ENCODE peak calls at places on chromosomes 4 and X, in nine cellular contexts. One of them, this sample, is unnamed.

GRCh38 chrX:39204945-39205344 is 403.7 kb downstream of the MID1IP1 start:
- DNase-seq in PC-3: no peak
- DNase-seq in A549: no peak
- DNase-seq in body of pancreas: no peak
- DNase-seq in left ventricle myocardium inferior: no peak
- DNase-seq in mucosa of descending colon: no peak
- DNase-seq in right lobe of liver: no peak
- DNase-seq in fibroblast of pulmonary artery: no peak
- DNase-seq in cardiac fibroblast: no peak
- DNase-seq in this sample: no peak

GRCh38 chr4:83342476-83342875 is 7.8 kb upstream of the HPSE start:
- DNase-seq in A549: no peak
- DNase-seq in body of pancreas: no peak
- DNase-seq in PC-3: no peak
- DNase-seq in mucosa of descending colon: no peak
- DNase-seq in cardiac fibroblast: peak
- DNase-seq in left ventricle myocardium inferior: no peak
- DNase-seq in right lobe of liver: no peak
- DNase-seq in fibroblast of pulmonary artery: peak
- DNase-seq in this sample: peak

GRCh38 chr4:52091811-52092210 is 40.7 kb downstream of the SPATA18 start:
- DNase-seq in body of pancreas: no peak
- DNase-seq in fibroblast of pulmonary artery: no peak
- DNase-seq in left ventricle myocardium inferior: no peak
- DNase-seq in PC-3: peak
- DNase-seq in right lobe of liver: no peak
- DNase-seq in A549: no peak
- DNase-seq in cardiac fibroblast: no peak
- DNase-seq in mucosa of descending colon: no peak
- DNase-seq in this sample: peak

GRCh38 chrX:74449937-74450330 is 28.6 kb downstream of the SLC16A2 start:
- DNase-seq in fibroblast of pulmonary artery: peak
- DNase-seq in mucosa of descending colon: no peak
- DNase-seq in A549: peak
- DNase-seq in right lobe of liver: no peak
- DNase-seq in left ventricle myocardium inferior: no peak
- DNase-seq in PC-3: peak
- DNase-seq in body of pancreas: no peak
- DNase-seq in cardiac fibroblast: peak
- DNase-seq in this sample: peak

GRCh38 chrX:40153335-40154221 is 55.8 kb upstream of the BCOR start:
- DNase-seq in fibroblast of pulmonary artery: peak
- DNase-seq in A549: peak
- DNase-seq in body of pancreas: peak
- DNase-seq in cardiac fibroblast: peak
- DNase-seq in PC-3: peak
- DNase-seq in right lobe of liver: peak
- DNase-seq in mucosa of descending colon: peak
- DNase-seq in left ventricle myocardium inferior: peak
- DNase-seq in this sample: no peak

GRCh38 chr4:138869631-138870030 is 145.9 kb upstream of the NOCT start:
- DNase-seq in fibroblast of pulmonary artery: no peak
- DNase-seq in right lobe of liver: no peak
- DNase-seq in body of pancreas: no peak
- DNase-seq in cardiac fibroblast: no peak
- DNase-seq in left ventricle myocardium inferior: peak
- DNase-seq in PC-3: no peak
- DNase-seq in mucosa of descending colon: no peak
- DNase-seq in A549: no peak
- DNase-seq in this sample: no peak

GRCh38 chr4:3009422-3009821 is 46.1 kb downstream of the GRK4 start:
- DNase-seq in fibroblast of pulmonary artery: peak
- DNase-seq in PC-3: no peak
- DNase-seq in A549: peak
- DNase-seq in right lobe of liver: no peak
- DNase-seq in mucosa of descending colon: no peak
- DNase-seq in body of pancreas: peak
- DNase-seq in left ventricle myocardium inferior: no peak
- DNase-seq in cardiac fibroblast: peak
- DNase-seq in this sample: peak

GRCh38 chrX:29229802-29230201 is 642.6 kb downstream of the IL1RAPL1 start:
- DNase-seq in fibroblast of pulmonary artery: no peak
- DNase-seq in left ventricle myocardium inferior: no peak
- DNase-seq in mucosa of descending colon: no peak
- DNase-seq in right lobe of liver: no peak
- DNase-seq in A549: no peak
- DNase-seq in PC-3: peak
- DNase-seq in body of pancreas: no peak
- DNase-seq in cardiac fibroblast: peak
- DNase-seq in this sample: peak

GRCh38 chr4:68176500-68176899 is 46.8 kb upstream of the TMPRSS11F start:
- DNase-seq in PC-3: peak
- DNase-seq in body of pancreas: no peak
- DNase-seq in A549: no peak
- DNase-seq in fibroblast of pulmonary artery: peak
- DNase-seq in mucosa of descending colon: no peak
- DNase-seq in left ventricle myocardium inferior: no peak
- DNase-seq in right lobe of liver: no peak
- DNase-seq in cardiac fibroblast: no peak
- DNase-seq in this sample: no peak

GRCh38 chrX:134622056-134622812 is 36.0 kb downstream of the PLAC1 start:
- DNase-seq in right lobe of liver: no peak
- DNase-seq in body of pancreas: no peak
- DNase-seq in fibroblast of pulmonary artery: peak
- DNase-seq in cardiac fibroblast: peak
- DNase-seq in mucosa of descending colon: no peak
- DNase-seq in PC-3: peak
- DNase-seq in A549: peak
- DNase-seq in left ventricle myocardium inferior: no peak
- DNase-seq in this sample: peak

GRCh38 chrX:48917139-48917980 is 1.5 kb downstream of the PIM2 start:
- DNase-seq in A549: peak
- DNase-seq in cardiac fibroblast: peak
- DNase-seq in body of pancreas: peak
- DNase-seq in PC-3: peak
- DNase-seq in fibroblast of pulmonary artery: peak
- DNase-seq in mucosa of descending colon: peak
- DNase-seq in right lobe of liver: peak
- DNase-seq in left ventricle myocardium inferior: peak
- DNase-seq in this sample: peak

GRCh38 chrX:48910926-48911406 is 480 bp downstream of the SLC35A2 start:
- DNase-seq in body of pancreas: no peak
- DNase-seq in cardiac fibroblast: peak
- DNase-seq in left ventricle myocardium inferior: no peak
- DNase-seq in A549: no peak
- DNase-seq in fibroblast of pulmonary artery: peak
- DNase-seq in PC-3: no peak
- DNase-seq in right lobe of liver: no peak
- DNase-seq in mucosa of descending colon: no peak
- DNase-seq in this sample: peak

GRCh38 chrX:48911407-48912182 is at the start of gene SLC35A2:
- DNase-seq in cardiac fibroblast: peak
- DNase-seq in A549: peak
- DNase-seq in fibroblast of pulmonary artery: peak
- DNase-seq in left ventricle myocardium inferior: peak
- DNase-seq in right lobe of liver: peak
- DNase-seq in mucosa of descending colon: peak
- DNase-seq in body of pancreas: peak
- DNase-seq in PC-3: peak
- DNase-seq in this sample: peak

GRCh38 chrX:48914593-48915493 is 3.4 kb upstream of the SLC35A2 start:
- DNase-seq in body of pancreas: no peak
- DNase-seq in mucosa of descending colon: no peak
- DNase-seq in PC-3: no peak
- DNase-seq in fibroblast of pulmonary artery: no peak
- DNase-seq in right lobe of liver: no peak
- DNase-seq in A549: no peak
- DNase-seq in cardiac fibroblast: no peak
- DNase-seq in left ventricle myocardium inferior: no peak
- DNase-seq in this sample: no peak

GRCh38 chrX:48913605-48914366 is 2.3 kb upstream of the SLC35A2 start:
- DNase-seq in right lobe of liver: no peak
- DNase-seq in cardiac fibroblast: no peak
- DNase-seq in PC-3: no peak
- DNase-seq in body of pancreas: no peak
- DNase-seq in mucosa of descending colon: no peak
- DNase-seq in left ventricle myocardium inferior: no peak
- DNase-seq in fibroblast of pulmonary artery: no peak
- DNase-seq in A549: no peak
- DNase-seq in this sample: no peak
- H3K4me3 ChIP-seq in right lobe of liver: no peak
- H3K4me3 ChIP-seq in cardiac fibroblast: no peak
- H3K4me3 ChIP-seq in PC-3: no peak
- H3K4me3 ChIP-seq in body of pancreas: no peak
- H3K4me3 ChIP-seq in mucosa of descending colon: no peak
- H3K4me3 ChIP-seq in left ventricle myocardium inferior: no peak
- H3K4me3 ChIP-seq in fibroblast of pulmonary artery: no peak
- H3K4me3 ChIP-seq in A549: no peak
- H3K4me3 ChIP-seq in this sample: no peak

GRCh38 chrX:15563056-15563455 is 37.7 kb downstream of the ACE2 start:
- DNase-seq in fibroblast of pulmonary artery: no peak
- DNase-seq in mucosa of descending colon: peak
- DNase-seq in PC-3: no peak
- DNase-seq in left ventricle myocardium inferior: no peak
- DNase-seq in body of pancreas: no peak
- DNase-seq in A549: no peak
- DNase-seq in right lobe of liver: no peak
- DNase-seq in cardiac fibroblast: no peak
- DNase-seq in this sample: no peak

GRCh38 chrX:15567886-15568616 is 32.7 kb downstream of the ACE2 start:
- DNase-seq in cardiac fibroblast: peak
- DNase-seq in left ventricle myocardium inferior: no peak
- DNase-seq in A549: peak
- DNase-seq in right lobe of liver: no peak
- DNase-seq in mucosa of descending colon: no peak
- DNase-seq in fibroblast of pulmonary artery: peak
- DNase-seq in PC-3: peak
- DNase-seq in body of pancreas: no peak
- DNase-seq in this sample: no peak

GRCh38 chrX:15567267-15567666 is 33.5 kb downstream of the ACE2 start:
- DNase-seq in fibroblast of pulmonary artery: no peak
- DNase-seq in left ventricle myocardium inferior: no peak
- DNase-seq in cardiac fibroblast: no peak
- DNase-seq in mucosa of descending colon: no peak
- DNase-seq in body of pancreas: no peak
- DNase-seq in PC-3: no peak
- DNase-seq in A549: no peak
- DNase-seq in right lobe of liver: no peak
- DNase-seq in this sample: no peak

GRCh38 chrX:15564981-15565579 is 35.7 kb downstream of the ACE2 start:
- DNase-seq in fibroblast of pulmonary artery: peak
- DNase-seq in right lobe of liver: peak
- DNase-seq in left ventricle myocardium inferior: peak
- DNase-seq in body of pancreas: peak
- DNase-seq in A549: peak
- DNase-seq in mucosa of descending colon: peak
- DNase-seq in cardiac fibroblast: peak
- DNase-seq in PC-3: peak
- DNase-seq in this sample: peak

DNA sequence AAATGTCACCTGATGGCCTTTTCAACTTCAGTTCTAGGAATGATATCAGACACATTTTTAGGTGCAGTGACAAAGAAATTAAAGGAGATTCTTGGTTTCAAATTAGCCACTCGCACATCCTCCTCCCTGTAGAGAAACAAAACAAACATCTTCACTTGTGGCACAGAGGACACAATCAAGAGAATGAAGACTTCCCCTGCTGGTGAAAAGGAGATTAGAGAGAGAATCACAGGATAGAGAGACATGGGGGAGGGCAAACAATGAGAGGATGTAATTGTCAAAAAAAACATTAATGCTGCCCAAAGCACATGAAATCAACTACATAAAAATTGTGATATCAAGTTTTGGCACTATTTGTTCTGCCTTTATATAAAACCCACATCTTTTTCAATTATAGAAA is 34.5 kb downstream of the ACE2 start:
- DNase-seq in body of pancreas: no peak
- DNase-seq in left ventricle myocardium inferior: no peak
- DNase-seq in PC-3: peak
- DNase-seq in fibroblast of pulmonary artery: peak
- DNase-seq in cardiac fibroblast: no peak
- DNase-seq in A549: peak
- DNase-seq in mucosa of descending colon: no peak
- DNase-seq in right lobe of liver: no peak
- DNase-seq in this sample: no peak
- TF ChIP-seq CTCF in body of pancreas: no peak
- TF ChIP-seq CTCF in left ventricle myocardium inferior: no peak
- TF ChIP-seq CTCF in PC-3: peak
- TF ChIP-seq CTCF in fibroblast of pulmonary artery: peak
- TF ChIP-seq CTCF in cardiac fibroblast: peak
- TF ChIP-seq CTCF in A549: no peak
- TF ChIP-seq CTCF in mucosa of descending colon: no peak
- TF ChIP-seq CTCF in right lobe of liver: no peak
- TF ChIP-seq CTCF in this sample: peak

GRCh38 chr4:146654648-146654975 is 15.9 kb downstream of the POU4F2 start:
- DNase-seq in PC-3: no peak
- DNase-seq in mucosa of descending colon: no peak
- DNase-seq in right lobe of liver: no peak
- DNase-seq in A549: no peak
- DNase-seq in cardiac fibroblast: peak
- DNase-seq in body of pancreas: no peak
- DNase-seq in left ventricle myocardium inferior: no peak
- DNase-seq in fibroblast of pulmonary artery: no peak
- DNase-seq in this sample: no peak
- H3K4me3 ChIP-seq in PC-3: no peak
- H3K4me3 ChIP-seq in mucosa of descending colon: no peak
- H3K4me3 ChIP-seq in right lobe of liver: peak
- H3K4me3 ChIP-seq in A549: peak
- H3K4me3 ChIP-seq in cardiac fibroblast: peak
- H3K4me3 ChIP-seq in body of pancreas: peak
- H3K4me3 ChIP-seq in left ventricle myocardium inferior: peak
- H3K4me3 ChIP-seq in fibroblast of pulmonary artery: peak
- H3K4me3 ChIP-seq in this sample: peak

GRCh38 chrX:120453985-120454384 is 15.1 kb downstream of the LAMP2 start:
- DNase-seq in right lobe of liver: no peak
- DNase-seq in left ventricle myocardium inferior: no peak
- DNase-seq in body of pancreas: no peak
- DNase-seq in A549: no peak
- DNase-seq in cardiac fibroblast: peak
- DNase-seq in fibroblast of pulmonary artery: peak
- DNase-seq in mucosa of descending colon: no peak
- DNase-seq in PC-3: peak
- DNase-seq in this sample: peak

GRCh38 chrX:120446503-120446902 is 22.6 kb downstream of the LAMP2 start:
- DNase-seq in right lobe of liver: no peak
- DNase-seq in mucosa of descending colon: no peak
- DNase-seq in cardiac fibroblast: peak
- DNase-seq in body of pancreas: no peak
- DNase-seq in fibroblast of pulmonary artery: peak
- DNase-seq in A549: peak
- DNase-seq in left ventricle myocardium inferior: no peak
- DNase-seq in PC-3: peak
- DNase-seq in this sample: peak

GRCh38 chrX:120456973-120457372 is 12.1 kb downstream of the LAMP2 start:
- DNase-seq in left ventricle myocardium inferior: no peak
- DNase-seq in fibroblast of pulmonary artery: no peak
- DNase-seq in right lobe of liver: no peak
- DNase-seq in body of pancreas: no peak
- DNase-seq in cardiac fibroblast: peak
- DNase-seq in mucosa of descending colon: no peak
- DNase-seq in A549: no peak
- DNase-seq in PC-3: peak
- DNase-seq in this sample: peak

GRCh38 chrX:120450163-120450562 is 18.9 kb downstream of the LAMP2 start:
- DNase-seq in left ventricle myocardium inferior: no peak
- DNase-seq in A549: peak
- DNase-seq in mucosa of descending colon: no peak
- DNase-seq in cardiac fibroblast: no peak
- DNase-seq in body of pancreas: no peak
- DNase-seq in PC-3: peak
- DNase-seq in fibroblast of pulmonary artery: no peak
- DNase-seq in right lobe of liver: no peak
- DNase-seq in this sample: no peak

GRCh38 chrX:120452131-120452530 is 17.0 kb downstream of the LAMP2 start:
- DNase-seq in left ventricle myocardium inferior: no peak
- DNase-seq in cardiac fibroblast: peak
- DNase-seq in right lobe of liver: no peak
- DNase-seq in fibroblast of pulmonary artery: peak
- DNase-seq in mucosa of descending colon: no peak
- DNase-seq in PC-3: peak
- DNase-seq in body of pancreas: no peak
- DNase-seq in A549: peak
- DNase-seq in this sample: peak
- TF ChIP-seq CTCF in left ventricle myocardium inferior: peak
- TF ChIP-seq CTCF in cardiac fibroblast: peak
- TF ChIP-seq CTCF in right lobe of liver: peak
- TF ChIP-seq CTCF in fibroblast of pulmonary artery: peak
- TF ChIP-seq CTCF in mucosa of descending colon: no peak
- TF ChIP-seq CTCF in PC-3: peak
- TF ChIP-seq CTCF in body of pancreas: no peak
- TF ChIP-seq CTCF in A549: peak
- TF ChIP-seq CTCF in this sample: peak

This sample was measured in fibroblast of mammary gland.